ENCODE peak calls at places on chromosomes 7 and 10, in nine cellular contexts. S, Y, U, E, A, N, J, R and T are unnamed samples.

GRCh38 chr7:26398436-26399308 is 107.0 kb downstream of the SNX10 start:
- DNase-seq in S (peak; percentile 25), Y (peak; percentile 78), U (peak; percentile 53), E (peak; percentile 28), A (peak; percentile 21), N (peak; percentile 50), J (peak; percentile 42), R (no peak), T (peak; percentile 63)

GRCh38 chr10:59606551-59606961 is 103.1 kb downstream of the SLC16A9 start:
- DNase-seq in S (no peak), Y (peak; percentile 35), U (no peak), E (peak; percentile 52), A (no peak), N (no peak), J (no peak), R (no peak), T (no peak)

GRCh38 chr10:84424731-84425165 is 96.4 kb downstream of the CCSER2 start:
- DNase-seq in S (peak; percentile 10), Y (peak; percentile 88), U (peak; percentile 4), E (peak; percentile 98), A (no peak), N (peak; percentile 46), J (peak; percentile 97), R (peak; percentile 91), T (no peak)

GRCh38 chr7:123460616-123461015 is 73.8 kb downstream of the IQUB start:
- DNase-seq in S (no peak), Y (no peak), U (no peak), E (peak; percentile 96), A (no peak), N (no peak), J (no peak), R (peak; percentile 95), T (no peak)

GRCh38 chr7:145681159-145681558 is 435.4 kb upstream of the CNTNAP2 start:
- DNase-seq in S (no peak), Y (no peak), U (no peak), E (no peak), A (no peak), N (no peak), J (no peak), R (no peak), T (no peak)

GRCh38 chr7:98163704-98164478 is 47.3 kb upstream of the BHLHA15 start:
- DNase-seq in S (no peak), Y (no peak), U (no peak), E (peak; percentile 36), A (no peak), N (no peak), J (no peak), R (no peak), T (no peak)

GRCh38 chr10:117550599-117551321 is 8.2 kb downstream of the EMX2 start:
- DNase-seq in S (no peak), Y (no peak), U (no peak), E (no peak), A (no peak), N (no peak), J (no peak), R (no peak), T (no peak)

GRCh38 chr7:7212612-7213011 is 30.3 kb downstream of the C1GALT1 start:
- DNase-seq in S (no peak), Y (no peak), U (no peak), E (peak; percentile 36), A (no peak), N (no peak), J (no peak), R (no peak), T (no peak)

GRCh38 chr10:58972576-58973234 is 203.7 kb upstream of the PHYHIPL start:
- DNase-seq in S (no peak), Y (no peak), U (no peak), E (no peak), A (no peak), N (no peak), J (no peak), R (no peak), T (no peak)

GRCh38 chr7:93148135-93148534 is at the start of gene SAMD9L:
- DNase-seq in S (no peak), Y (peak; percentile 43), U (no peak), E (peak; percentile 53), A (no peak), N (no peak), J (peak; percentile 53), R (no peak), T (no peak)

GRCh38 chr10:83273035-83273434 is 866.3 kb upstream of the GHITM start:
- DNase-seq in S (no peak), Y (no peak), U (no peak), E (no peak), A (no peak), N (no peak), J (no peak), R (no peak), T (no peak)

GRCh38 chr10:110181451-110181850 is 26.0 kb upstream of the MXI1 start:
- DNase-seq in S (no peak), Y (no peak), U (no peak), E (no peak), A (no peak), N (no peak), J (no peak), R (no peak), T (no peak)

GRCh38 chr7:22594020-22594419 is 94.0 kb upstream of the STEAP1B start:
- DNase-seq in S (no peak), Y (no peak), U (no peak), E (no peak), A (peak; percentile 74), N (no peak), J (no peak), R (no peak), T (no peak)

GRCh38 chr10:26725837-26726727 is 28.6 kb downstream of the PDSS1 start:
- DNase-seq in S (no peak), Y (peak; percentile 64), U (peak; percentile 50), E (peak; percentile 70), A (peak; percentile 1), N (peak; percentile 14), J (peak; percentile 79), R (peak; percentile 9), T (no peak)

GRCh38 chr7:68125173-68125572 is 1128.5 kb downstream of the TYW1 start:
- DNase-seq in S (no peak), Y (no peak), U (no peak), E (no peak), A (no peak), N (no peak), J (no peak), R (no peak), T (no peak)

GRCh38 chr7:134954197-134955082 is 31.9 kb upstream of the AGBL3 start:
- DNase-seq in S (no peak), Y (peak; percentile 51), U (peak; percentile 8), E (peak; percentile 48), A (peak; percentile 20), N (no peak), J (peak; percentile 64), R (no peak), T (no peak)

GRCh38 chr7:80097756-80098155 is 36.9 kb upstream of the GNAI1 start:
- DNase-seq in S (no peak), Y (no peak), U (no peak), E (peak; percentile 62), A (no peak), N (no peak), J (no peak), R (no peak), T (no peak)

GRCh38 chr10:125054664-125055273 is 105.6 kb downstream of the CTBP2 start:
- DNase-seq in S (no peak), Y (no peak), U (no peak), E (no peak), A (no peak), N (no peak), J (no peak), R (no peak), T (no peak)

GRCh38 chr10:17029581-17030271 is 99.9 kb downstream of the CUBN start:
- DNase-seq in S (peak; percentile 84), Y (peak; percentile 97), U (peak; percentile 51), E (peak; percentile 91), A (no peak), N (peak; percentile 28), J (peak; percentile 61), R (no peak), T (no peak)

GRCh38 chr10:89503633-89504345 is 31.6 kb downstream of the SLC16A12 start:
- DNase-seq in S (no peak), Y (no peak), U (no peak), E (peak; percentile 64), A (no peak), N (no peak), J (no peak), R (no peak), T (no peak)

GRCh38 chr7:39613577-39613976 is 9.8 kb upstream of the RALA start:
- DNase-seq in S (no peak), Y (no peak), U (no peak), E (peak; percentile 68), A (no peak), N (no peak), J (no peak), R (no peak), T (no peak)

GRCh38 chr10:118965096-118965495 is 64.4 kb upstream of the NANOS1 start:
- DNase-seq in S (no peak), Y (no peak), U (no peak), E (no peak), A (no peak), N (no peak), J (no peak), R (no peak), T (peak; percentile 3)

GRCh38 chr10:17782921-17783665 is 26.1 kb upstream of the MRC1 start:
- DNase-seq in S (no peak), Y (peak; percentile 95), U (peak; percentile 61), E (peak; percentile 29), A (no peak), N (no peak), J (no peak), R (no peak), T (no peak)

GRCh38 chr10:4344544-4344994 is 481.4 kb upstream of the AKR1E2 start:
- DNase-seq in S (peak; percentile 70), Y (peak; percentile 100), U (peak; percentile 62), E (peak; percentile 99), A (no peak), N (peak; percentile 3), J (peak; percentile 57), R (peak; percentile 97), T (no peak)

GRCh38 chr10:116241025-116241424 is 32.0 kb downstream of the GFRA1 start:
- DNase-seq in S (no peak), Y (no peak), U (no peak), E (no peak), A (no peak), N (no peak), J (no peak), R (no peak), T (no peak)

GRCh38 chr7:7125993-7126392 is 56.4 kb upstream of the C1GALT1 start:
- DNase-seq in S (no peak), Y (no peak), U (no peak), E (no peak), A (no peak), N (no peak), J (no peak), R (no peak), T (no peak)

GRCh38 chr10:78134919-78135318 is 101.3 kb downstream of the RPS24 start:
- DNase-seq in S (no peak), Y (peak; percentile 38), U (no peak), E (no peak), A (no peak), N (no peak), J (no peak), R (no peak), T (peak; percentile 37)

GRCh38 chr10:86665868-86666267 is 2.4 kb upstream of the LDB3 start:
- DNase-seq in S (no peak), Y (no peak), U (no peak), E (no peak), A (no peak), N (peak; percentile 65), J (peak; percentile 97), R (no peak), T (no peak)

GRCh38 chr7:84200859-84201258 is 6.3 kb upstream of the SEMA3A start:
- DNase-seq in S (no peak), Y (no peak), U (no peak), E (peak; percentile 82), A (no peak), N (no peak), J (no peak), R (no peak), T (no peak)

GRCh38 chr10:86197166-86197790 is 169.3 kb downstream of the GRID1 start:
- DNase-seq in S (no peak), Y (no peak), U (no peak), E (no peak), A (no peak), N (no peak), J (no peak), R (no peak), T (no peak)

GRCh38 chr7:50221028-50221427 is 83.5 kb upstream of the IKZF1 start:
- DNase-seq in S (no peak), Y (no peak), U (no peak), E (no peak), A (no peak), N (no peak), J (no peak), R (no peak), T (no peak)